ENCODE peak calls at places on chromosome 22, in six cellular contexts. R is right cardiac atrium, M is thoracic aorta, K is ovary, D is sigmoid colon, E is heart left ventricle. H is an unnamed sample. For H3K4me1, the result is how much of the 10 kb centered on the place peaks cover.

GRCh38 chr22:35984776-35985175 is 43.8 kb downstream of the RBFOX2 start:
- DNase-seq in R (no peak), M (no peak), K (no peak), D (no peak), E (no peak), H (no peak)

GRCh38 chr22:41380993-41381328 is 781 bp upstream of the TEF start:
- DNase-seq in R (no peak), M (peak), K (peak), D (peak), E (peak), H (no peak)

GRCh38 chr22:24465566-24465965 is 29.6 kb upstream of the UPB1 start:
- DNase-seq in R (no peak), M (no peak), K (no peak), D (no peak), E (no peak), H (no peak)

GRCh38 chr22:50696799-50697561 is 24.4 kb downstream of the SHANK3 start:
- DNase-seq in R (peak), M (no peak), K (peak), D (peak), E (peak), H (peak)

GRCh38 chr22:48897638-48897954 is 930.1 kb downstream of the BRD1 start:
- DNase-seq in R (no peak), M (no peak), K (no peak), D (peak), E (no peak), H (peak)

GRCh38 chr22:41418717-41419116 is 27.9 kb downstream of the TOB2 start:
- DNase-seq in R (no peak), M (no peak), K (no peak), D (no peak), E (no peak), H (no peak)

GRCh38 chr22:21025266-21025665 is 7.1 kb downstream of the SLC7A4 start:
- DNase-seq in R (no peak), M (no peak), K (no peak), D (no peak), E (no peak), H (no peak)

GRCh38 chr22:37098976-37099577 is 10.4 kb downstream of the TMPRSS6 start:
- DNase-seq in R (no peak), M (no peak), K (no peak), D (no peak), E (no peak), H (no peak)

GRCh38 chr22:47602732-47603131 is 840.3 kb downstream of the TBC1D22A start:
- DNase-seq in R (no peak), M (no peak), K (no peak), D (peak), E (no peak), H (no peak)

GRCh38 chr22:41350087-41350486 is 31.7 kb upstream of the TEF start:
- DNase-seq in R (no peak), M (no peak), K (no peak), D (no peak), E (no peak), H (no peak)

GRCh38 chr22:26725012-26725676 is 67.8 kb downstream of the MIAT start:
- DNase-seq in R (no peak), M (no peak), K (no peak), D (no peak), E (no peak), H (no peak)

GRCh38 chr22:49735411-49736311 is 92.0 kb downstream of the BRD1 start:
- DNase-seq in R (no peak), M (no peak), K (no peak), D (peak), E (no peak), H (peak)

GRCh38 chr22:39454385-39454871 is 2.4 kb upstream of the MGAT3 start:
- DNase-seq in R (no peak), M (no peak), K (no peak), D (no peak), E (no peak), H (no peak)

GRCh38 chr22:30027169-30027568 is 53.1 kb upstream of the HORMAD2 start:
- DNase-seq in R (no peak), M (no peak), K (no peak), D (no peak), E (no peak), H (no peak)

GRCh38 chr22:45575173-45575572 is 72.5 kb downstream of the FBLN1 start:
- DNase-seq in R (no peak), M (no peak), K (no peak), D (no peak), E (no peak), H (no peak)

GRCh38 chr22:42300286-42301071 is 30.0 kb upstream of the TCF20 start:
- DNase-seq in R (no peak), M (no peak), K (no peak), D (no peak), E (no peak), H (no peak)

GRCh38 chr22:19106886-19107729 is 15.1 kb downstream of the DGCR2 start:
- DNase-seq in R (no peak), M (no peak), K (no peak), D (no peak), E (no peak), H (peak)
- H3K4me1 ChIP-seq in R (under half), M (under half), K (under half), D (half or more), E (under half), H (half or more)

DNA sequence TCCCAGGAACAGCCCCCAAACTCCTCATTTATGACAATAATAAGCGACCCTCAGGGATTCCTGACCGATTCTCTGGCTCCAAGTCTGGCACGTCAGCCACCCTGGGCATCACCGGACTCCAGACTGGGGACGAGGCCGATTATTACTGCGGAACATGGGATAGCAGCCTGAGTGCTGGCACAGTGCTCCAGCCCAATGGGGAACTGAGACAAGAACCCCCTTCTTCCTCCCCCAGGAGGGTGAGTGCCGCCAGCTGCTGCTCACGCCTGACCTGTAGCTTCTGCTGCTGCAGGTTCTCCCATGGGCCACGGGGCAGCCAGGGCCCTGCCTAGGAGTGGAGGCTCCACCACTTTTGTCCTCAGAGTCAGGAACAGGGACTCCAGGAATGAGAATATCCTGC is 78.2 kb downstream of the VPREB1 start:
- DNase-seq in R (no peak), M (no peak), K (no peak), D (no peak), E (no peak), H (no peak)
- H3K4me1 ChIP-seq in R (under half), M (under half), K (under half), D (under half), E (under half), H (under half)

GRCh38 chr22:19991395-19991644 is 25.3 kb downstream of the ARVCF start:
- DNase-seq in R (no peak), M (no peak), K (no peak), D (no peak), E (no peak), H (no peak)
- H3K4me1 ChIP-seq in R (under half), M (half or more), K (under half), D (under half), E (under half), H (under half)

GRCh38 chr22:31177420-31178162 is 17.6 kb downstream of the RNF185 start:
- DNase-seq in R (no peak), M (peak), K (no peak), D (no peak), E (no peak), H (no peak)

GRCh38 chr22:31179345-31179744 is 19.4 kb downstream of the RNF185 start:
- DNase-seq in R (no peak), M (no peak), K (no peak), D (no peak), E (no peak), H (no peak)

GRCh38 chr22:31173386-31174145 is 13.6 kb downstream of the RNF185 start:
- DNase-seq in R (no peak), M (no peak), K (no peak), D (no peak), E (no peak), H (no peak)

GRCh38 chr22:31178859-31179258 is 18.9 kb downstream of the RNF185 start:
- DNase-seq in R (no peak), M (no peak), K (no peak), D (no peak), E (no peak), H (no peak)

DNA sequence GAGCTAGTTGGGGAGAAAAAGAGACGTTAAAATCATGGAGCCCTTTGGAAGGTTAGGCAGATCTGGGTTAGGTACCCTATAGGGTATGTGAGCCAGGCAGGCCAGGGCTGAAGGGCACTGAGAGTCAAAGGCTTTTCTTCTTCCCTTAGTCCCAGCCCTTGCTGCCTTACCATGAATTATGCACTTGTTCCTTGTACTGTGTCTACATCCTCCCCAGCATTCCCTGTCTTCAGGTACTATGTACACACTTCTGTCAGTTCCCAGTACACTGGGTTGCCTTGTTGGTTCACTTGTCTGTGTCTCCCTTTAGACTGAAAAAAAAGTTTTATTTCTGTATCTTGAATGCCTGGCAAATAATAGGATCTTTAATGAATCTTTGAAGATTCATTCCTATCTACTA is 16.9 kb downstream of the RNF185 start:
- DNase-seq in R (no peak), M (no peak), K (no peak), D (no peak), E (no peak), H (no peak)
- H3K4me1 ChIP-seq in R (under half), M (half or more), K (under half), D (under half), E (under half), H (under half)

DNA sequence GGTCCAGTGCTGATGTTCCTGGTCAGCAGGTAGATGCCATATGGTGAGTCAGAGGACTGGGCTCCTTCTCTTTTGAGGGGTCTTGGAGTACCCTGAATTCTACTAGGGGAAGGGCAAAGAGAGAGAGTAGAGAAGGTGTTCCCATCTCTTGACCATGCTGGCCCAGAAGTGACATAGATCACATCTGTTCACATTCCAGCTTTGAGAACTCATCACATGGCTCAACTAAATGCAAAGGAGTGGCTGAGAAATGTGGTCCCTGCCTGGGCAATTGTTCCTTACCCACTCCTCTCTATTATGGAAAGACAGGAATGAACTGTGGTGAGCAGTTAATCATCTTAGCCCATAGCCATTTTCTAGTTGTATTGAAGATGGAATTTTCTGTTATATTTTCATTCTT is 105.4 kb upstream of the TIMP3 start:
- DNase-seq in R (no peak), M (no peak), K (no peak), D (no peak), E (no peak), H (no peak)
- H3K4me1 ChIP-seq in R (under half), M (under half), K (under half), D (under half), E (under half), H (under half)

GRCh38 chr22:46578251-46578823 is 40.9 kb upstream of the CELSR1 start:
- DNase-seq in R (peak), M (no peak), K (no peak), D (peak), E (peak), H (peak)

GRCh38 chr22:46580940-46581579 is 39.1 kb upstream of the GRAMD4 start:
- DNase-seq in R (peak), M (no peak), K (no peak), D (peak), E (no peak), H (no peak)

GRCh38 chr22:46577361-46578249 is 40.2 kb upstream of the CELSR1 start:
- DNase-seq in R (peak), M (no peak), K (no peak), D (peak), E (peak), H (peak)

GRCh38 chr22:46579751-46580449 is 40.3 kb upstream of the GRAMD4 start:
- DNase-seq in R (peak), M (peak), K (no peak), D (peak), E (peak), H (peak)

GRCh38 chr22:46578824-46579561 is 41.2 kb upstream of the GRAMD4 start:
- DNase-seq in R (peak), M (peak), K (no peak), D (peak), E (peak), H (peak)
- H3K4me1 ChIP-seq in R (under half), M (under half), K (under half), D (under half), E (half or more), H (half or more)

H was measured in upper lobe of right lung.